ENCODE peak calls at places on chromosomes 3 and 15, in eight cellular contexts. One of them, this sample, is unnamed.

GRCh38 chr3:29513236-29513635 is 232.4 kb downstream of the RBMS3 start:
- DNase-seq in neural progenitor cell: no peak
- DNase-seq in AG10803: peak; percentile 24
- DNase-seq in AG04450: no peak
- DNase-seq in brain microvascular endothelial cell: peak; percentile 72
- DNase-seq in neural crest cell: no peak
- DNase-seq in GM06990: no peak
- DNase-seq in psoas muscle: no peak
- DNase-seq in this sample: peak; percentile 18

GRCh38 chr3:4476507-4476906 is 9.4 kb upstream of the SUMF1 start:
- DNase-seq in neural progenitor cell: no peak
- DNase-seq in AG10803: no peak
- DNase-seq in AG04450: no peak
- DNase-seq in brain microvascular endothelial cell: no peak
- DNase-seq in neural crest cell: no peak
- DNase-seq in GM06990: no peak
- DNase-seq in psoas muscle: no peak
- DNase-seq in this sample: peak; percentile 15

GRCh38 chr3:32366638-32367368 is 24.9 kb upstream of the CMTM7 start:
- DNase-seq in neural progenitor cell: no peak
- DNase-seq in AG10803: no peak
- DNase-seq in AG04450: no peak
- DNase-seq in brain microvascular endothelial cell: no peak
- DNase-seq in neural crest cell: no peak
- DNase-seq in GM06990: peak; percentile 13
- DNase-seq in psoas muscle: no peak
- DNase-seq in this sample: peak; percentile 14

GRCh38 chr3:152076148-152076547 is 192.6 kb upstream of the MBNL1 start:
- DNase-seq in neural progenitor cell: no peak
- DNase-seq in AG10803: no peak
- DNase-seq in AG04450: no peak
- DNase-seq in brain microvascular endothelial cell: no peak
- DNase-seq in neural crest cell: no peak
- DNase-seq in GM06990: no peak
- DNase-seq in psoas muscle: no peak
- DNase-seq in this sample: peak; percentile 32

GRCh38 chr3:58411036-58411435 is 22.6 kb downstream of the PDHB start:
- DNase-seq in neural progenitor cell: no peak
- DNase-seq in AG10803: peak; percentile 31
- DNase-seq in AG04450: no peak
- DNase-seq in brain microvascular endothelial cell: no peak
- DNase-seq in neural crest cell: no peak
- DNase-seq in GM06990: no peak
- DNase-seq in psoas muscle: no peak
- DNase-seq in this sample: no peak

GRCh38 chr3:51620543-51620942 is 50.5 kb upstream of the TEX264 start:
- DNase-seq in neural progenitor cell: no peak
- DNase-seq in AG10803: peak; percentile 74
- DNase-seq in AG04450: peak; percentile 62
- DNase-seq in brain microvascular endothelial cell: peak; percentile 16
- DNase-seq in neural crest cell: no peak
- DNase-seq in GM06990: no peak
- DNase-seq in psoas muscle: no peak
- DNase-seq in this sample: peak; percentile 49

GRCh38 chr3:3170998-3171397 is 8.5 kb downstream of the CRBN start:
- DNase-seq in neural progenitor cell: peak; percentile 28
- DNase-seq in AG10803: peak; percentile 37
- DNase-seq in AG04450: no peak
- DNase-seq in brain microvascular endothelial cell: no peak
- DNase-seq in neural crest cell: no peak
- DNase-seq in GM06990: no peak
- DNase-seq in psoas muscle: no peak
- DNase-seq in this sample: peak; percentile 43

GRCh38 chr15:85047271-85047948 is 65.8 kb downstream of the PDE8A start:
- DNase-seq in neural progenitor cell: no peak
- DNase-seq in AG10803: peak; percentile 83
- DNase-seq in AG04450: peak; percentile 88
- DNase-seq in brain microvascular endothelial cell: peak; percentile 99
- DNase-seq in neural crest cell: no peak
- DNase-seq in GM06990: no peak
- DNase-seq in psoas muscle: no peak
- DNase-seq in this sample: peak; percentile 97

GRCh38 chr3:138331143-138331894 is 1.7 kb upstream of the NME9 start:
- DNase-seq in neural progenitor cell: no peak
- DNase-seq in AG10803: peak; percentile 45
- DNase-seq in AG04450: no peak
- DNase-seq in brain microvascular endothelial cell: peak; percentile 9
- DNase-seq in neural crest cell: no peak
- DNase-seq in GM06990: no peak
- DNase-seq in psoas muscle: peak; percentile 30
- DNase-seq in this sample: no peak
- TF ChIP-seq CTCF in neural progenitor cell: no peak
- TF ChIP-seq CTCF in AG10803: peak; percentile 53
- TF ChIP-seq CTCF in AG04450: peak; percentile 43
- TF ChIP-seq CTCF in brain microvascular endothelial cell: peak; percentile 55
- TF ChIP-seq CTCF in neural crest cell: peak; percentile 36
- TF ChIP-seq CTCF in GM06990: no peak
- TF ChIP-seq CTCF in psoas muscle: peak; percentile 38
- TF ChIP-seq CTCF in this sample: peak; percentile 38

GRCh38 chr15:45225506-45226273 is 26.3 kb upstream of the SLC28A2 start:
- DNase-seq in neural progenitor cell: peak; percentile 13
- DNase-seq in AG10803: no peak
- DNase-seq in AG04450: no peak
- DNase-seq in brain microvascular endothelial cell: no peak
- DNase-seq in neural crest cell: no peak
- DNase-seq in GM06990: no peak
- DNase-seq in psoas muscle: no peak
- DNase-seq in this sample: no peak
- TF ChIP-seq CTCF in neural progenitor cell: peak; percentile 19
- TF ChIP-seq CTCF in AG10803: no peak
- TF ChIP-seq CTCF in AG04450: no peak
- TF ChIP-seq CTCF in brain microvascular endothelial cell: no peak
- TF ChIP-seq CTCF in neural crest cell: no peak
- TF ChIP-seq CTCF in GM06990: peak; percentile 18
- TF ChIP-seq CTCF in psoas muscle: no peak
- TF ChIP-seq CTCF in this sample: no peak

GRCh38 chr15:90099072-90099867 is 3.0 kb downstream of the IDH2 start:
- DNase-seq in neural progenitor cell: no peak
- DNase-seq in AG10803: no peak
- DNase-seq in AG04450: no peak
- DNase-seq in brain microvascular endothelial cell: no peak
- DNase-seq in neural crest cell: no peak
- DNase-seq in GM06990: no peak
- DNase-seq in psoas muscle: no peak
- DNase-seq in this sample: no peak

GRCh38 chr15:90097475-90097874 is 4.8 kb downstream of the IDH2 start:
- DNase-seq in neural progenitor cell: no peak
- DNase-seq in AG10803: no peak
- DNase-seq in AG04450: no peak
- DNase-seq in brain microvascular endothelial cell: no peak
- DNase-seq in neural crest cell: no peak
- DNase-seq in GM06990: peak; percentile 63
- DNase-seq in psoas muscle: no peak
- DNase-seq in this sample: no peak

GRCh38 chr15:90099868-90100854 is 2.1 kb downstream of the IDH2 start:
- DNase-seq in neural progenitor cell: no peak
- DNase-seq in AG10803: peak; percentile 97
- DNase-seq in AG04450: no peak
- DNase-seq in brain microvascular endothelial cell: no peak
- DNase-seq in neural crest cell: no peak
- DNase-seq in GM06990: no peak
- DNase-seq in psoas muscle: peak; percentile 54
- DNase-seq in this sample: peak; percentile 61

GRCh38 chr15:90091156-90091931 is 10.9 kb downstream of the IDH2 start:
- DNase-seq in neural progenitor cell: no peak
- DNase-seq in AG10803: no peak
- DNase-seq in AG04450: no peak
- DNase-seq in brain microvascular endothelial cell: no peak
- DNase-seq in neural crest cell: no peak
- DNase-seq in GM06990: no peak
- DNase-seq in psoas muscle: no peak
- DNase-seq in this sample: no peak

GRCh38 chr15:90095521-90095959 is 6.7 kb downstream of the IDH2 start:
- DNase-seq in neural progenitor cell: no peak
- DNase-seq in AG10803: no peak
- DNase-seq in AG04450: no peak
- DNase-seq in brain microvascular endothelial cell: no peak
- DNase-seq in neural crest cell: no peak
- DNase-seq in GM06990: no peak
- DNase-seq in psoas muscle: no peak
- DNase-seq in this sample: no peak
- TF ChIP-seq CTCF in neural progenitor cell: no peak
- TF ChIP-seq CTCF in AG10803: no peak
- TF ChIP-seq CTCF in AG04450: no peak
- TF ChIP-seq CTCF in brain microvascular endothelial cell: no peak
- TF ChIP-seq CTCF in neural crest cell: no peak
- TF ChIP-seq CTCF in GM06990: no peak
- TF ChIP-seq CTCF in psoas muscle: no peak
- TF ChIP-seq CTCF in this sample: no peak

GRCh38 chr3:125149462-125149861 is 63.1 kb downstream of the SLC12A8 start:
- DNase-seq in neural progenitor cell: no peak
- DNase-seq in AG10803: no peak
- DNase-seq in AG04450: no peak
- DNase-seq in brain microvascular endothelial cell: no peak
- DNase-seq in neural crest cell: no peak
- DNase-seq in GM06990: no peak
- DNase-seq in psoas muscle: no peak
- DNase-seq in this sample: no peak

GRCh38 chr3:125148836-125149235 is 63.7 kb downstream of the SLC12A8 start:
- DNase-seq in neural progenitor cell: no peak
- DNase-seq in AG10803: peak; percentile 65
- DNase-seq in AG04450: no peak
- DNase-seq in brain microvascular endothelial cell: no peak
- DNase-seq in neural crest cell: no peak
- DNase-seq in GM06990: peak; percentile 80
- DNase-seq in psoas muscle: peak; percentile 61
- DNase-seq in this sample: peak; percentile 35

GRCh38 chr3:125151437-125151806 is 61.1 kb downstream of the SLC12A8 start:
- DNase-seq in neural progenitor cell: no peak
- DNase-seq in AG10803: no peak
- DNase-seq in AG04450: no peak
- DNase-seq in brain microvascular endothelial cell: no peak
- DNase-seq in neural crest cell: no peak
- DNase-seq in GM06990: no peak
- DNase-seq in psoas muscle: no peak
- DNase-seq in this sample: no peak

GRCh38 chr3:125151916-125152315 is 60.6 kb downstream of the SLC12A8 start:
- DNase-seq in neural progenitor cell: no peak
- DNase-seq in AG10803: peak; percentile 76
- DNase-seq in AG04450: no peak
- DNase-seq in brain microvascular endothelial cell: no peak
- DNase-seq in neural crest cell: no peak
- DNase-seq in GM06990: no peak
- DNase-seq in psoas muscle: no peak
- DNase-seq in this sample: no peak

DNA sequence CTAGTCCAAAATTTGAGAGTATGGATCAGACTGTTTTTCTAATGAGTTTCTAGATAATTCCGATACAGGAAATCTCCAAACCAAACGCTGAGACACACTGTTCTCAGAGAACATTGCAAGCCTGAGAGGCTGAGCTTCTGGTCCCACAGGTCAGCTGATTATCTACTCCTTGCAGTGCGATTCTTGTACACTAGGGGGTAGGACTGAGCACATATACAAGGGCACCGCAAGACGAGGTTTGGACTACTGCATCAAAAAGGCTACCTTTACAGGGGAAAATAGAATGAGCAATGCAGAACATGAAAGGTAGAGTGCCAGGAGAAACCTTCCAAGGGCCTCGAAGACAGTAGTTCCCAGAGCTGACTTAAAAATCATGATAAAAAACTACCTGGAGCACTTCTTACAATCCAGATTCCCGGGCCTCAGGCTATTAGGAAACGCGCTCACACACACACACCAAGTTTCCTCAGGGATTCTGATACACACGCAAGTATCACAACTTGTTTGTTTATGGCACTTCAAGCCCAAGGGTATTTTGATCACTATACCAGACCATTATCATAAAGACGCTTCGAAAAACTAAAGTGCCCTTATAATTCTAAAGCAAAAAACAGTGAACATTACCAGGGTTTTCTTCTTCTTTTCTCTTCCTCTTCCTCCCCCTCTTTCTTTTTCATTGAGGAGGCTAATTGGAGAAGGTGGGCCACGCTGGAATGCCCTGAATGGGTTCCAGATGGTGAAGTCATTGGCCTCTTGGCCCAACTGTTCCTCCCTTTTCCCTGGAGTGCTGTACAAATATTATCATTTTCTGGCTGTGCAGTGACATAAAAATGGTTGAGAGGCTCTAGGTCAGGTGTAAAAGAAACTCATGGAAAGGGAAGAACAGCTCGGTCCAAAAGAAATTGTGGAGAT is 61.8 kb downstream of the SLC12A8 start:
- DNase-seq in neural progenitor cell: peak; percentile 38
- DNase-seq in AG10803: no peak
- DNase-seq in AG04450: no peak
- DNase-seq in brain microvascular endothelial cell: peak; percentile 60
- DNase-seq in neural crest cell: peak; percentile 54
- DNase-seq in GM06990: no peak
- DNase-seq in psoas muscle: no peak
- DNase-seq in this sample: no peak
- TF ChIP-seq CTCF in neural progenitor cell: peak; percentile 58
- TF ChIP-seq CTCF in AG10803: peak; percentile 26
- TF ChIP-seq CTCF in AG04450: peak; percentile 46
- TF ChIP-seq CTCF in brain microvascular endothelial cell: peak; percentile 79
- TF ChIP-seq CTCF in neural crest cell: peak; percentile 61
- TF ChIP-seq CTCF in GM06990: peak; percentile 64
- TF ChIP-seq CTCF in psoas muscle: peak; percentile 33
- TF ChIP-seq CTCF in this sample: peak; percentile 57

DNA sequence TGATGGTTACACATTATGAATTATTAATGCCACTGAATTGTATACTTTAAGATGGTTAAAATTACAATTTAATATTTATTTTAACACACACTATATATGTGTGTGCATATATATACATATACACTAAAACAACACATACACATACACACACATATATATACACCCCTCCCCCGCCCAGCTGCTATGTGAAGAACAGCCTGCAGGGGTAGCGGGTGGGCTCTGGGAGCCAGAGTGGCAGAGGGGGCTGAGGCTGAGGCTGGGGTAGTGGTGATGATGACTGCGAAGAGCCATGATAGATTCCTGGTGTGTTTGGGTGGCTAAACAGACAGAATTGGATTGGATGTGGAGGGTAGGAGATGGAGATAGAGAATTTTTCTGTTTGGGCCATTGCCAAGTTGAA is 39.4 kb upstream of the APEH start:
- DNase-seq in neural progenitor cell: peak; percentile 39
- DNase-seq in AG10803: no peak
- DNase-seq in AG04450: no peak
- DNase-seq in brain microvascular endothelial cell: no peak
- DNase-seq in neural crest cell: no peak
- DNase-seq in GM06990: no peak
- DNase-seq in psoas muscle: no peak
- DNase-seq in this sample: no peak
- TF ChIP-seq CTCF in neural progenitor cell: peak; percentile 27
- TF ChIP-seq CTCF in AG10803: no peak
- TF ChIP-seq CTCF in AG04450: no peak
- TF ChIP-seq CTCF in brain microvascular endothelial cell: no peak
- TF ChIP-seq CTCF in neural crest cell: peak; percentile 30
- TF ChIP-seq CTCF in GM06990: no peak
- TF ChIP-seq CTCF in psoas muscle: no peak
- TF ChIP-seq CTCF in this sample: no peak